ENCODE peak calls at places on chromosome 20, in eight cellular contexts. G, B, O, W, Q, Z, R and I are unnamed samples.

GRCh38 chr20:52056203-52057062 is 135.1 kb downstream of the ZFP64 start:
- DNase-seq in G (peak), Q (no peak), W (no peak), B (no peak), Z (no peak), R (peak), O (peak), I (no peak)

GRCh38 chr20:1225729-1226313 is at the start of gene RAD21L1:
- DNase-seq in Z (peak), O (peak), G (peak), R (peak), Q (peak), B (peak), W (peak), I (no peak)

GRCh38 chr20:13013411-13013810 is 4.6 kb downstream of the SPTLC3 start:
- DNase-seq in G (no peak), O (no peak), W (no peak), R (no peak), Q (no peak), Z (no peak), B (no peak), I (no peak)

GRCh38 chr20:59560588-59561227 is 43.6 kb upstream of the PHACTR3 start:
- DNase-seq in G (peak), Q (no peak), O (peak), B (no peak), W (no peak), Z (no peak), R (peak), I (no peak)

GRCh38 chr20:10255846-10256245 is 37.2 kb downstream of the SNAP25 start:
- DNase-seq in R (no peak), G (no peak), Z (no peak), W (no peak), B (no peak), O (no peak), Q (no peak), I (no peak)

GRCh38 chr20:58765795-58766194 is 73.2 kb downstream of the NPEPL1 start:
- DNase-seq in B (no peak), O (no peak), R (no peak), W (no peak), Z (no peak), Q (no peak), G (no peak), I (no peak)

GRCh38 chr20:50784464-50784863 is 10.4 kb upstream of the BCAS4 start:
- DNase-seq in G (no peak), Q (no peak), O (no peak), B (no peak), Z (no peak), R (no peak), W (no peak), I (no peak)

GRCh38 chr20:47792021-47792618 is 6.8 kb upstream of the SULF2 start:
- DNase-seq in Q (no peak), R (no peak), Z (no peak), B (no peak), G (peak), W (no peak), O (peak), I (no peak)

GRCh38 chr20:25281541-25281991 is 33.7 kb downstream of the PYGB start:
- DNase-seq in G (no peak), W (no peak), Z (no peak), O (no peak), R (no peak), B (no peak), Q (no peak), I (no peak)

GRCh38 chr20:60823001-60823649 is 428.9 kb upstream of the CDH4 start:
- DNase-seq in O (no peak), W (no peak), Q (no peak), R (no peak), Z (no peak), G (no peak), B (no peak), I (no peak)

GRCh38 chr20:24118096-24118780 is 129.7 kb upstream of the GGTLC1 start:
- DNase-seq in Z (no peak), R (no peak), G (no peak), Q (no peak), B (no peak), O (no peak), W (no peak), I (no peak)

GRCh38 chr20:41287327-41287726 is 30.2 kb downstream of the ZHX3 start:
- DNase-seq in G (peak), R (no peak), Q (no peak), Z (no peak), B (no peak), W (no peak), O (peak), I (no peak)

GRCh38 chr20:45779011-45779915 is 12.4 kb downstream of the WFDC3 start:
- DNase-seq in Q (no peak), O (peak), R (peak), W (no peak), Z (no peak), G (peak), B (no peak), I (no peak)

GRCh38 chr20:53623127-53623453 is 29.5 kb upstream of the ZNF217 start:
- DNase-seq in Q (no peak), O (no peak), B (no peak), G (no peak), R (no peak), W (no peak), Z (no peak), I (no peak)

GRCh38 chr20:38704136-38704535 is 20.1 kb upstream of the SLC32A1 start:
- DNase-seq in G (no peak), R (no peak), B (no peak), O (no peak), Q (no peak), Z (no peak), W (no peak), I (no peak)

GRCh38 chr20:45189861-45190260 is 15.2 kb downstream of the PI3 start:
- DNase-seq in R (no peak), O (no peak), W (no peak), Q (no peak), B (no peak), G (no peak), Z (no peak), I (no peak)

GRCh38 chr20:10924628-10925266 is 250.9 kb upstream of the JAG1 start:
- DNase-seq in Z (no peak), G (no peak), R (no peak), Q (no peak), W (no peak), O (peak), B (no peak), I (no peak)

GRCh38 chr20:17896247-17896723 is 72.3 kb downstream of the SNX5 start:
- DNase-seq in G (no peak), Q (no peak), B (no peak), Z (no peak), R (no peak), W (no peak), O (peak), I (no peak)